ENCODE peak calls at places on chromosomes 16 and 17, in seven cellular contexts. C, S, J, F, P, A and N are unnamed samples.

GRCh38 chr16:70746040-70746707 is 54.8 kb downstream of the VAC14 start:
- DNase-seq in P (peak), S (peak), J (peak), F (peak), C (peak), A (peak), N (peak)

GRCh38 chr17:56832446-56832845 is 1.3 kb downstream of the C17orf67 start:
- DNase-seq in J (no peak), S (peak), A (peak), F (no peak), C (peak), P (no peak), N (no peak)

GRCh38 chr17:44222112-44222869 is 2.8 kb upstream of the UBTF start:
- DNase-seq in F (peak), P (peak), A (peak), C (peak), S (peak), J (peak), N (no peak)

GRCh38 chr16:55324491-55325447 is 766 bp downstream of the IRX6 start:
- DNase-seq in C (no peak), J (no peak), S (no peak), P (no peak), A (no peak), F (peak), N (no peak)

GRCh38 chr16:55444754-55445485 is 34.1 kb upstream of the MMP2 start:
- DNase-seq in F (no peak), P (no peak), S (no peak), C (no peak), J (no peak), A (no peak), N (no peak)

GRCh38 chr16:78473031-78473699 is 373.7 kb downstream of the WWOX start:
- DNase-seq in S (no peak), A (no peak), C (no peak), F (peak), J (no peak), P (no peak), N (no peak)

GRCh38 chr16:77822656-77823055 is 34.3 kb downstream of the VAT1L start:
- DNase-seq in J (no peak), S (no peak), A (no peak), C (no peak), P (no peak), F (no peak), N (no peak)

GRCh38 chr17:40551091-40551873 is 14.0 kb downstream of the CCR7 start:
- DNase-seq in C (no peak), A (peak), J (peak), S (peak), F (peak), P (peak), N (peak)

GRCh38 chr16:89292443-89293078 is 75.1 kb downstream of the ZNF778 start:
- DNase-seq in J (no peak), F (no peak), A (no peak), S (no peak), P (no peak), C (no peak), N (no peak)

GRCh38 chr17:57531648-57532486 is 213.2 kb downstream of the CCDC182 start:
- DNase-seq in C (no peak), J (no peak), P (no peak), A (no peak), S (no peak), F (no peak), N (no peak)

GRCh38 chr16:67301080-67301757 is 21.9 kb downstream of the PLEKHG4 start:
- DNase-seq in C (no peak), S (no peak), J (no peak), A (no peak), F (peak), P (no peak), N (no peak)

GRCh38 chr16:24643489-24643888 is 86.0 kb upstream of the TNRC6A start:
- DNase-seq in P (no peak), C (no peak), S (no peak), F (no peak), A (no peak), J (no peak), N (no peak)

GRCh38 chr16:82395212-82395611 is 225.2 kb upstream of the MPHOSPH6 start:
- DNase-seq in A (no peak), F (no peak), S (no peak), J (no peak), P (no peak), C (no peak), N (no peak)

GRCh38 chr17:81561494-81561885 is 9.3 kb upstream of the FAAP100 start:
- DNase-seq in J (peak), A (peak), S (peak), F (no peak), C (peak), P (no peak), N (no peak)

GRCh38 chr17:74803388-74803930 is 27.3 kb upstream of the NAT9 start:
- DNase-seq in C (no peak), P (no peak), A (no peak), F (peak), J (no peak), S (no peak), N (no peak)

GRCh38 chr17:40596261-40596919 is 31.1 kb upstream of the CCR7 start:
- DNase-seq in A (no peak), F (peak), J (no peak), P (no peak), C (peak), S (no peak), N (peak)

GRCh38 chr17:39244016-39244599 is 18.4 kb upstream of the STAC2 start:
- DNase-seq in C (no peak), A (no peak), J (no peak), P (no peak), S (no peak), F (no peak), N (no peak)

GRCh38 chr16:51290886-51291285 is 139.8 kb upstream of the SALL1 start:
- DNase-seq in F (no peak), C (no peak), A (no peak), J (no peak), P (no peak), S (no peak), N (no peak)

GRCh38 chr16:68408428-68408827 is 39.9 kb downstream of the SMPD3 start:
- DNase-seq in P (no peak), A (no peak), F (no peak), J (no peak), S (no peak), C (no peak), N (no peak)

GRCh38 chr16:79850348-79850747 is 249.8 kb upstream of the MAF start:
- DNase-seq in J (peak), F (peak), C (no peak), A (no peak), S (no peak), P (no peak), N (no peak)

GRCh38 chr17:29642171-29642611 is 19.5 kb upstream of the CORO6 start:
- DNase-seq in J (no peak), A (no peak), F (peak), S (no peak), C (no peak), P (no peak), N (no peak)

GRCh38 chr16:28985611-28986041 is 774 bp downstream of the LAT start:
- DNase-seq in F (no peak), C (no peak), J (no peak), P (no peak), S (no peak), A (no peak), N (no peak)

GRCh38 chr16:87248704-87249103 is 68.5 kb downstream of the C16orf95 start:
- DNase-seq in J (no peak), S (no peak), P (no peak), C (no peak), A (no peak), F (no peak), N (no peak)

GRCh38 chr17:67151717-67152116 is 93.3 kb downstream of the HELZ start:
- DNase-seq in C (no peak), S (peak), J (peak), F (no peak), P (peak), A (peak), N (no peak)

GRCh38 chr16:64615647-64616280 is 506.1 kb downstream of the CDH11 start:
- DNase-seq in J (peak), C (no peak), S (peak), F (no peak), A (peak), P (peak), N (peak)

GRCh38 chr16:27374794-27375499 is 27.0 kb upstream of the IL21R start:
- DNase-seq in J (peak), P (peak), C (peak), S (peak), A (peak), F (peak), N (peak)

GRCh38 chr17:9401434-9401833 is 174.2 kb downstream of the STX8 start:
- DNase-seq in P (peak), C (no peak), J (peak), A (peak), F (no peak), S (peak), N (no peak)